ENCODE peak calls at places on chromosome 16, in six cellular contexts. R is breast epithelium; F is CD8-positive, alpha-beta T cell; L is IMR-90; M is keratinocyte; A is lower lobe of right lung. Y is an unnamed sample. For H3K27me3, the result is how much of the 10 kb centered on the place peaks cover.

GRCh38 chr16:58970775-58971174 is 236.7 kb upstream of the GOT2 start:
- DNase-seq in R (no peak), F (no peak), M (no peak), L (no peak), A (no peak), Y (no peak)

GRCh38 chr16:66598111-66598510 is 6.4 kb upstream of the CMTM3 start:
- DNase-seq in M (no peak), F (no peak), A (no peak), L (no peak), R (no peak), Y (no peak)

GRCh38 chr16:2471016-2471652 is at the start of gene NTN3:
- DNase-seq in M (no peak), L (no peak), F (no peak), A (no peak), R (no peak), Y (no peak)

GRCh38 chr16:47584464-47585225 is 123.5 kb downstream of the PHKB start:
- DNase-seq in R (no peak), L (no peak), A (no peak), F (no peak), M (no peak), Y (no peak)

GRCh38 chr16:12901597-12902436 is at the start of gene SHISA9:
- DNase-seq in A (no peak), L (no peak), M (no peak), F (no peak), R (no peak), Y (peak)

GRCh38 chr16:61295311-61295710 is 740.9 kb downstream of the CDH8 start:
- DNase-seq in M (no peak), R (no peak), A (no peak), F (no peak), L (no peak), Y (no peak)

GRCh38 chr16:73976661-73977060 is 320.0 kb upstream of the PSMD7 start:
- DNase-seq in R (no peak), F (no peak), M (no peak), L (no peak), A (no peak), Y (no peak)

GRCh38 chr16:79217375-79218011 is 383.0 kb downstream of the MAF start:
- DNase-seq in F (no peak), L (no peak), M (no peak), A (no peak), R (no peak), Y (no peak)

GRCh38 chr16:89924925-89925307 is 1.8 kb downstream of the TUBB3 start:
- DNase-seq in M (no peak), L (no peak), F (no peak), R (no peak), A (no peak), Y (no peak)

GRCh38 chr16:3036726-3037315 is at the start of gene BICDL2:
- DNase-seq in R (no peak), L (no peak), F (no peak), M (no peak), A (peak), Y (no peak)

GRCh38 chr16:50507397-50507796 is 40.8 kb upstream of the NKD1 start:
- DNase-seq in A (no peak), F (no peak), L (no peak), M (no peak), R (no peak), Y (no peak)

GRCh38 chr16:69340095-69340644 is 598 bp downstream of the NIP7 start:
- DNase-seq in F (no peak), R (no peak), M (no peak), A (no peak), L (peak), Y (no peak)

GRCh38 chr16:89697161-89697615 is 4.3 kb downstream of the SPATA2L start:
- DNase-seq in M (no peak), R (no peak), A (peak), F (no peak), L (no peak), Y (no peak)

GRCh38 chr16:69366431-69366830 is 14.8 kb upstream of the TMED6 start:
- DNase-seq in R (no peak), L (no peak), M (no peak), F (no peak), A (no peak), Y (no peak)

GRCh38 chr16:88472637-88473205 is 19.6 kb downstream of the ZFPM1 start:
- DNase-seq in M (no peak), A (no peak), F (no peak), L (no peak), R (no peak), Y (no peak)

GRCh38 chr16:88471115-88471514 is 18.0 kb downstream of the ZFPM1 start:
- DNase-seq in M (no peak), L (no peak), A (no peak), R (no peak), F (no peak), Y (no peak)

GRCh38 chr16:88471575-88471974 is 18.5 kb downstream of the ZFPM1 start:
- DNase-seq in L (no peak), M (no peak), A (no peak), R (no peak), F (no peak), Y (no peak)

GRCh38 chr16:88473666-88474534 is 20.8 kb downstream of the ZFPM1 start:
- DNase-seq in M (no peak), A (no peak), F (no peak), R (no peak), L (peak), Y (no peak)

DNA sequence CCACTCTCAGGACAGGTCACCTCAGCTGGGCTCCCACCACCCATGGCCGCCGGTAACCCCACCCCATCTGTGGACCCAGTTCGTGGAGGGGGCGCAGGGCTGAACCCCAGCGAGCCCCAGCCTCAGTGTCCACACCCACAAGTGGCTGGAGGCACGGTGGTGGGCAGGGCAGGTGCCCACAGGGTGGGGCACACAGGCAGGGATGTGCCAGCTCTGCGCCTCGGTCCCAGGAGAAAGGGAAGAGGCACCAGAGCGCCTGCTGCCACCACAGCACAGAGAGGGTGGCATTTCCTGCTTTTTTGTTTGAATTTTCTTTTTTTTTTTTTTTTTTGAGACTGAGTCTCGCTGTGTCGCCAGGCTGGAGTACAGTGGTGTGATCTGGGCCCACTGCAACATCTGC is 19.0 kb downstream of the ZFPM1 start:
- DNase-seq in F (no peak), A (no peak), R (no peak), M (no peak), L (no peak), Y (no peak)
- H3K27me3 ChIP-seq in F (under half), A (under half), R (under half), M (under half), L (under half), Y (under half)

GRCh38 chr16:68082596-68083238 is 2.5 kb upstream of the NFATC3 start:
- DNase-seq in R (no peak), M (no peak), F (no peak), A (no peak), L (no peak), Y (no peak)

GRCh38 chr16:68085259-68086071 is at the start of gene NFATC3:
- DNase-seq in F (peak), M (no peak), R (peak), L (peak), A (peak), Y (peak)

GRCh38 chr16:68083239-68083781 is 1.9 kb upstream of the NFATC3 start:
- DNase-seq in F (no peak), L (no peak), A (no peak), R (no peak), M (no peak), Y (no peak)

GRCh38 chr16:68084504-68085258 is 489 bp upstream of the NFATC3 start:
- DNase-seq in R (peak), M (no peak), L (peak), F (peak), A (peak), Y (peak)

DNA sequence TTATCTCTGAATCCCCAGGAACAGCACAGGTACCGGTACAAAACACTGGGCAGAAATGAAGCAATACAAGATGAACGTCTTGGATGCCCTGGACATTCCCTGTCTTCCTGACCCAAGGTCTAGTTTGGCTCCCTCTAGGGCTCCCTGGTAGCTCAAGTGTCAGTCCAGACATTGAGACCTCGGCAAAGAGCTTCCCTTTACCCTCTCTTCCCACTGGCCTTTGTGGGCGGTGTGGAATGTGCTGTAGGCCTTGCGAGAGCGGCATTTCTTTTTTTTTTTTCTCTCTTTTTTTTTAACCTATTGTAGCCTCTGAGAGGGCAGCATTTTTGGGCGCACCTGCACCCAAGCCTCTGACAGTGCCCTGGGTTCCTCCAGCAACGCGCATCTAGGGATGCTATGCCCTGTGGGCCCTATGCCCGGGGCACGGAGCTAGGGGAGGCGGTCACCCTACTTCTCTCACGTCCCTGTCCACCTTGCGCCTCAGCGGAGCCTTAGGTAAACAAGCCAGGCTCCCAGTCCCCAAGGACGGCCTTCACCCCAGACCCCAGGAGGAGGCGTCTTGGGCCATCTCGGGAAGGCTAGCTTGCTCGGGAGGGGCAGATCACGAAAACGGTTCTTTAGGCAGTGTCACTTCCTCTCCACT is 1.2 kb upstream of the NFATC3 start:
- DNase-seq in R (no peak), A (peak), F (no peak), M (no peak), L (peak), Y (no peak)
- TF ChIP-seq CTCF in R (no peak), A (no peak), F (no peak), M (no peak), L (peak), Y (no peak)

DNA sequence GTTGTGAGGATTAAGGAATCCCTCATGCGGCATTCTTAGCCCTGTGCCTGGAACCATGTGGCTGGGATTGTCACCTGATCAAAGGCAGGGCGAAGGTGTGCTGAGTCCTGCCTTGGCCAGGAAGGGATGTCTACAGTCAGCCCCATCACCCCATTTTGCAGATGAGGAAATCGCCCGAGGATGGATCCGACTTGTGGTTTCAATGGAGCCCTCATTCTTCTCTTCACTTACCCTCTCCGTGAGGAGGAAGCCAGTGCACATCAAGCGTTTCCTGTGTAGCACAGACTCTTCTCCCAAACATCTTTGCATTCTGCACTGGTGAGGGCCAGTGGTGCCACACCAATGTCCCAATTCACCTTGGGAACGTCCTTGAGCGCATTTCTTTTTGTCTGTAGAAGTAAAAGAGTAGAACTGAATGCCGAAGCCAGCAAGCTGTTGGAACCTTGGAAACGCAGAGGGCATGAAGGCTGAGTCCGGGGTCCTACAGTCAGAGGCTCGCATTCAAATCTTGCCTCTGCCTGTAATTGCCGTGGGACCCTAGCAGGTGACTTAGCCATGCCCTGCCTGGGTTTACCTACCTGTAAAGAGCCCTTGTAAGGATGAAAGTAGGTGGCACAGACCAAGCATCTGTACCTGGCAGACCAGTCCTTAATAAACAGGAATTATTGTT is 85.4 kb downstream of the IRF8 start:
- DNase-seq in R (peak), M (no peak), L (no peak), F (no peak), A (no peak), Y (no peak)
- H3K27me3 ChIP-seq in R (under half), M (under half), L (half or more), F (under half), A (under half), Y (under half)

GRCh38 chr16:54287758-54288591 is 1.4 kb upstream of the IRX3 start:
- DNase-seq in A (peak), L (no peak), F (no peak), M (no peak), R (no peak), Y (no peak)

GRCh38 chr16:54291107-54291980 is 4.8 kb upstream of the IRX3 start:
- DNase-seq in L (no peak), A (no peak), F (no peak), M (no peak), R (no peak), Y (no peak)

GRCh38 chr16:54290203-54291106 is 3.9 kb upstream of the IRX3 start:
- DNase-seq in F (no peak), R (no peak), M (no peak), A (no peak), L (no peak), Y (no peak)

GRCh38 chr16:54288592-54289241 is 2.1 kb upstream of the IRX3 start:
- DNase-seq in R (no peak), L (no peak), M (no peak), A (no peak), F (no peak), Y (no peak)

DNA sequence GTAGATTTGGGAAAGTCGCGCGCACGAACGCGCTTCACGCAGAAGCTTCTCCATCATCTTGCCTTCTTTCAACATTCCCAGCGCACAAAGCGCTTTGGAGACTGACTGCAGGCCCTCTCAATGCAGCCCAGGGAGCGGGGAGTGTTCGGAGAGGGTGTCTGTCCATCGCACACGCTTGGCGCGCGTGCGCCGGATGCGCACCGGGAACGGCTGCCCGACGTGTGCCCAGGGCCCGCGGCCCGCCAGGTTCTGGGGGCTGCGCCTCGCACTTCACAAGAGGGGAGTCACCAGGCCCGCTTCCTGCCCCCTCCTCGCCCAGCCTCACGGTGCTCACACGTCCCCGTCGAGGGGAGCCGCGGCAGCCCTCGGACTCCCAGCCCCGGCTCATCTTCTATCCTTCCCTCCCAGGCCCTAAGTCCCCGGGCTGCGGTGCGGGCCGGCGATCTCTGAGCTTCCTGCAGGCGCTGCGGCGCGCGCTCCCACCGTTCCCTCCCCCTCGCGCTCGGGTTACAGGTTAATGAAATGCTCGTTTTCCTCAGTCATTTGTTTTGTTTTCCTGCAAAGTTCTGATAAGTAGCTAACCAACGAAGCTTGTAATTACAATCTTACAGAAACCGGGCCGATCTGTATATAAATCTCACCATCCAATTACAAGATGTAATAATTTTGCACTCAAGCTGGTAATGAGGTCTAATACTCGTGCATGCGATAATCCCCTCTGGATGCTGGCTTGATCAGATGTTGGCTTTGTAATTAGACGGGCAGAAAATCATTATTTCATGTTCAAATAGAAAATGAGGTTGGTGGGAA is 2.9 kb upstream of the IRX3 start:
- DNase-seq in R (no peak), M (no peak), F (no peak), A (no peak), L (no peak), Y (no peak)
- TF ChIP-seq CTCF in R (no peak), M (no peak), F (no peak), A (no peak), L (no peak), Y (no peak)

GRCh38 chr16:4319454-4319853 is 3.6 kb downstream of the GLIS2 start:
- DNase-seq in L (no peak), M (no peak), R (no peak), A (no peak), F (peak), Y (no peak)
- H3K27me3 ChIP-seq in L (under half), M (under half), R (under half), A (under half), F (under half), Y (under half)

GRCh38 chr16:17432902-17433576 is 37.7 kb downstream of the XYLT1 start:
- DNase-seq in F (no peak), M (no peak), L (peak), R (no peak), A (no peak), Y (no peak)

GRCh38 chr16:17434006-17434405 is 36.8 kb downstream of the XYLT1 start:
- DNase-seq in F (no peak), L (no peak), M (no peak), R (no peak), A (no peak), Y (no peak)

GRCh38 chr16:17433577-17433960 is 37.2 kb downstream of the XYLT1 start:
- DNase-seq in R (no peak), A (no peak), F (no peak), L (no peak), M (no peak), Y (no peak)

GRCh38 chr16:17431012-17431411 is 39.7 kb downstream of the XYLT1 start:
- DNase-seq in M (no peak), A (no peak), L (peak), R (no peak), F (no peak), Y (no peak)

DNA sequence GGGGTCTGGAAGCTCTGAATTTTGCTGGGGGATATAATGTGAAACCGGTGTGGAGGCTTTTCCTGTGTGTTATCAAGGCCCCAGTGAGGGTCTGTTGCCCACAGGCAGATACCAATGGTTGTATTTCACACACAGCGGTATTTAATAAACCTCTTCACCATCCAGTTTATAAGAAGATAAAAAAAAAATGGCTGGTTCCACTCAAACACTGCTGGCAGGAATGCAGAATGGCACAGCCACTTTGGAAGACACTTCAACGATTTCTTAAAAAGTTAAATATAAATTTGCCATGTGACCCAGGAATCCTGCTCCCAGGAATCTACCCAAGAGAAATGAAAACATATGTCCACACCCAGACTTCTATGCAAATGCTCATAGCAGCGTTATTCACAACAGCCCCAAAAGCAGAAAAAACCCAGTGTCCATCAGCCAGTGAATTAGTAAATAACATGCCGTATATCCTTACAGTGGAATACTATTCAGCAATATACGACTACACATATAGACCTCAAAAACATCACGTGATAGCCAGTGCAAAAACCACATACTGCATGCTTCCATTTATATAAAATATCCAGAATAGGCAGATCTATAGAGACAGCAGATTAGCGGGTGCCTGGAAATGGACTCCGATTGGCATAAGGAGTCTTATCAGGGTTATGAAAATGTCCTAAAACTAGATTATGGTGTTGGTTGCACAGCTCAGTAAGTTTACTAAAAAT is 38.7 kb downstream of the XYLT1 start:
- DNase-seq in A (no peak), F (no peak), M (no peak), R (no peak), L (no peak), Y (no peak)
- TF ChIP-seq CTCF in A (no peak), F (no peak), M (no peak), R (no peak), L (no peak), Y (no peak)